ENCODE peak calls at places on chromosome 1, in seven cellular contexts. X is colonic mucosa, Q is upper lobe of right lung, C is heart right ventricle, P is body of pancreas, K is OCI-LY7, W is astrocyte. G is an unnamed sample.

GRCh38 chr1:92444351-92444750 is 42.4 kb downstream of the GFI1 start:
- DNase-seq in W (peak), Q (no peak), C (no peak), X (no peak), K (no peak), P (no peak), G (no peak)

GRCh38 chr1:59570524-59570923 is 244.2 kb upstream of the HOOK1 start:
- DNase-seq in P (no peak), K (peak), X (no peak), Q (no peak), C (no peak), W (peak), G (peak)

GRCh38 chr1:40901886-40902633 is 39.9 kb upstream of the CITED4 start:
- DNase-seq in K (no peak), P (no peak), X (no peak), W (peak), Q (peak), C (peak), G (peak)

GRCh38 chr1:30417001-30417700 is 306.2 kb downstream of the MATN1 start:
- DNase-seq in P (no peak), W (no peak), K (no peak), X (no peak), C (no peak), Q (peak), G (no peak)

GRCh38 chr1:119659628-119660027 is 11.6 kb upstream of the ZNF697 start:
- DNase-seq in W (no peak), C (no peak), P (peak), X (peak), Q (no peak), K (no peak), G (peak)

GRCh38 chr1:33155877-33156538 is 25.8 kb downstream of the TRIM62 start:
- DNase-seq in Q (no peak), P (no peak), W (no peak), K (no peak), X (peak), C (no peak), G (no peak)

GRCh38 chr1:65059930-65060538 is 88.0 kb upstream of the AK4 start:
- DNase-seq in P (no peak), K (peak), W (no peak), Q (no peak), C (no peak), X (no peak), G (no peak)

GRCh38 chr1:207964195-207964966 is 53.5 kb upstream of the CD34 start:
- DNase-seq in P (no peak), X (no peak), W (peak), Q (no peak), K (no peak), C (no peak), G (no peak)

GRCh38 chr1:243575070-243575469 is 275.0 kb downstream of the AKT3 start:
- DNase-seq in Q (no peak), P (no peak), X (no peak), W (peak), C (no peak), K (no peak), G (no peak)

GRCh38 chr1:213231795-213232231 is 180.8 kb downstream of the RPS6KC1 start:
- DNase-seq in P (no peak), K (no peak), Q (no peak), C (no peak), W (peak), X (no peak), G (no peak)

GRCh38 chr1:194654956-194655355 is 1468.5 kb upstream of the B3GALT2 start:
- DNase-seq in C (no peak), X (no peak), K (no peak), P (no peak), W (no peak), Q (no peak), G (no peak)

GRCh38 chr1:24178404-24178803 is 8.7 kb downstream of the IFNLR1 start:
- DNase-seq in W (no peak), Q (no peak), X (no peak), K (no peak), C (no peak), P (no peak), G (no peak)

GRCh38 chr1:175933801-175934200 is 190.4 kb upstream of the TNR start:
- DNase-seq in C (no peak), P (no peak), K (no peak), X (no peak), W (no peak), Q (no peak), G (no peak)

GRCh38 chr1:228870041-228870713 is 134.9 kb downstream of the RHOU start:
- DNase-seq in C (no peak), Q (no peak), K (no peak), W (no peak), X (peak), P (no peak), G (no peak)

GRCh38 chr1:183910780-183911179 is 105.9 kb downstream of the RGL1 start:
- DNase-seq in X (no peak), C (no peak), K (no peak), Q (no peak), W (no peak), P (no peak), G (no peak)

GRCh38 chr1:243982451-243983018 is 68.5 kb upstream of the ZBTB18 start:
- DNase-seq in X (no peak), P (no peak), W (no peak), K (no peak), C (no peak), Q (no peak), G (no peak)

GRCh38 chr1:7233646-7234470 is 448.6 kb downstream of the CAMTA1 start:
- DNase-seq in Q (no peak), X (peak), K (no peak), W (no peak), P (no peak), C (no peak), G (no peak)

GRCh38 chr1:87146538-87146937 is 182.1 kb upstream of the LMO4 start:
- DNase-seq in P (no peak), X (no peak), Q (no peak), K (no peak), C (no peak), W (no peak), G (no peak)

GRCh38 chr1:10772711-10773110 is 23.7 kb downstream of the CASZ1 start:
- DNase-seq in C (no peak), Q (no peak), P (no peak), W (no peak), K (no peak), X (no peak), G (no peak)

GRCh38 chr1:90413519-90413918 is 303.6 kb downstream of the BARHL2 start:
- DNase-seq in Q (no peak), C (no peak), X (no peak), W (no peak), P (no peak), K (no peak), G (no peak)

GRCh38 chr1:155086182-155086741 is 7.6 kb downstream of the EFNA3 start:
- DNase-seq in W (no peak), X (peak), Q (peak), P (peak), C (peak), K (peak), G (peak)

GRCh38 chr1:37691497-37692077 is 729 bp upstream of the CDCA8 start:
- DNase-seq in W (peak), Q (peak), C (peak), P (peak), X (peak), K (peak), G (peak)

GRCh38 chr1:175784826-175785225 is 41.4 kb upstream of the TNR start:
- DNase-seq in P (no peak), K (no peak), C (no peak), Q (no peak), W (no peak), X (no peak), G (no peak)

GRCh38 chr1:72064301-72064700 is 218.0 kb downstream of the NEGR1 start:
- DNase-seq in W (no peak), K (no peak), X (no peak), Q (no peak), C (no peak), P (no peak), G (no peak)

GRCh38 chr1:38336961-38337360 is 290.4 kb upstream of the POU3F1 start:
- DNase-seq in K (no peak), C (no peak), W (no peak), P (no peak), X (no peak), Q (no peak), G (no peak)

GRCh38 chr1:172960454-172961208 is 90.1 kb downstream of the TNFSF18 start:
- DNase-seq in X (peak), C (no peak), K (no peak), Q (no peak), P (peak), W (peak), G (no peak)

GRCh38 chr1:22428672-22429071 is 23.0 kb upstream of the ZBTB40 start:
- DNase-seq in W (peak), C (no peak), P (no peak), X (peak), Q (no peak), K (peak), G (peak)

GRCh38 chr1:103945774-103946173 is 196.1 kb downstream of the AMY1C start:
- DNase-seq in Q (no peak), K (no peak), C (no peak), X (no peak), P (no peak), W (no peak), G (no peak)

GRCh38 chr1:164592634-164593033 is 33.6 kb downstream of the PBX1 start:
- DNase-seq in Q (no peak), W (no peak), K (no peak), C (no peak), P (no peak), X (no peak), G (no peak)

GRCh38 chr1:205128050-205128449 is 6.3 kb upstream of the RBBP5 start:
- DNase-seq in W (no peak), X (no peak), Q (no peak), C (no peak), K (no peak), P (no peak), G (no peak)

GRCh38 chr1:92792340-92792782 is 7.5 kb upstream of the EVI5 start:
- DNase-seq in P (no peak), K (no peak), C (no peak), Q (no peak), X (no peak), W (no peak), G (no peak)

GRCh38 chr1:94636625-94637024 is 95.1 kb upstream of the F3 start:
- DNase-seq in X (no peak), Q (no peak), P (no peak), C (no peak), K (no peak), W (peak), G (no peak)

GRCh38 chr1:210373878-210374599 is 45.3 kb downstream of the HHAT start:
- DNase-seq in P (peak), C (no peak), W (peak), K (peak), X (peak), Q (no peak), G (peak)

GRCh38 chr1:209895709-209896108 is 42.3 kb upstream of the SYT14 start:
- DNase-seq in Q (no peak), P (no peak), X (no peak), K (no peak), W (peak), C (no peak), G (no peak)

GRCh38 chr1:230220478-230220877 is 153.4 kb downstream of the GALNT2 start:
- DNase-seq in Q (no peak), P (no peak), W (no peak), X (no peak), C (no peak), K (no peak), G (no peak)

GRCh38 chr1:2415801-2416208 is 3.4 kb upstream of the PEX10 start:
- DNase-seq in C (peak), Q (no peak), W (no peak), K (peak), X (peak), P (no peak), G (no peak)

GRCh38 chr1:182114627-182115023 is 53.1 kb upstream of the ZNF648 start:
- DNase-seq in K (no peak), Q (no peak), X (no peak), P (no peak), W (no peak), C (no peak), G (no peak)

GRCh38 chr1:1567152-1567830 is 7.4 kb downstream of the SSU72 start:
- DNase-seq in Q (no peak), P (no peak), K (no peak), C (no peak), X (no peak), W (peak), G (no peak)

GRCh38 chr1:101438359-101438758 is 201.5 kb downstream of the S1PR1 start:
- DNase-seq in P (no peak), C (no peak), K (peak), X (no peak), Q (no peak), W (no peak), G (peak)
- TF ChIP-seq CTCF in P (no peak), C (no peak), K (peak), X (no peak), Q (no peak), W (peak), G (no peak)

GRCh38 chr1:111735321-111735720 is 3.9 kb downstream of the INKA2 start:
- DNase-seq in X (no peak), K (no peak), Q (no peak), C (no peak), W (no peak), P (no peak), G (no peak)

GRCh38 chr1:111738133-111738435 is 1.1 kb downstream of the INKA2 start:
- DNase-seq in X (no peak), K (no peak), W (no peak), C (no peak), Q (no peak), P (no peak), G (no peak)

GRCh38 chr1:111737216-111738132 is 1.7 kb downstream of the INKA2 start:
- DNase-seq in K (peak), C (no peak), X (no peak), W (no peak), P (no peak), Q (no peak), G (no peak)

GRCh38 chr1:111735858-111736544 is 3.2 kb downstream of the INKA2 start:
- DNase-seq in P (no peak), Q (no peak), W (no peak), X (no peak), C (no peak), K (no peak), G (no peak)

DNA sequence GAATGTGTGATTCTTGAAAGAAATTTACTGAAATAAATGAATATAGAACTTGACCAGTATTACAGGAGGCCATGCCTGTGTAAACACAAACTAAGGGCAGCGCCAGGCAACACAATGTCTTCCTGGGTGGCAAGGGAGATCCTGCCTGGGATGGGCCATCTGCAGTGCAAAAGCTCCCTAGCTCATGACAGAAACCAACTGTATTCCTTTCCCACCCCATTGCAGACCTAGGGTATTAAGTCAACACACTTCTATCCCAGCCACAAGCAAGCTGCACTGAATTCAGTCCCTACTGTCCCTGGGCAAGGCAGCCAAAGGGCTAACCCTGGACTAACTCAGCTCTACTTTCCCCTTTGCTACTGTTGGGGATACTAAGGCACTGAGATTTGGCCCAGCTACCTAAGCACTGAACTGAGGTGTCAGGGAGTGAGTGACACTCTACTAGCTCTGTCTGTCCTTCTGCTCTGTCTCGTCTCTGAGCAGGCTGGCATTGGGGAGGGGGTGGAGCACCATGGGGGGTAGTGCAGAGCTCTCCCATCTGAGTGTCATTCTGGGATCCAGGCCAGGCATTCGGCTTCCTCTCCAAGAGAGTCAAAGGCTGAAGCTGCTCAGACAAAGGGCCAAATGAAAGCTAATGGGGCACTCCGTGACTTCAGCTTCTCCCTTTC is 2.5 kb downstream of the INKA2 start:
- DNase-seq in K (no peak), P (no peak), Q (no peak), W (no peak), X (no peak), C (peak), G (peak)
- H3K4me3 ChIP-seq in K (no peak), P (no peak), Q (no peak), W (no peak), X (no peak), C (peak), G (no peak)

DNA sequence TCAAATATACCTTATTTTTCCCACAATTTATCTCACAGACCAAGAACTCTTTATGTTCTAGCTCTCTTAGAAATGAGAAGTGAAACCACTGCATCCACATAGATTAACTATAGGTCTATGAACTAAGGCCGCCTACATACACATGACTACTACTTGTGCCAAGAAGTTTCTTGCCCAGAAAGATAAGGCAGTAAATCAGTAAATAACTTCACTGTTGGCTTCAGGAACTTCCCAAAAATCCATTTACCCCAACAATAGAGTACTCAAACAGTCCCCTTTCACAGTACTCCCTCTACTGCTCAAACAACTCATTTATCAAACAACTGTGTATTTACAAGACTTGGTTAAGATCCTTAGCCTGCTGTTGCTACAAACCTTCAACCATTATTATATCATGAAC is 96.5 kb downstream of the NME7 start:
- DNase-seq in X (no peak), K (peak), P (no peak), C (no peak), Q (no peak), W (no peak), G (no peak)
- TF ChIP-seq CTCF in X (no peak), K (no peak), P (peak), C (no peak), Q (peak), W (no peak), G (peak)

DNA sequence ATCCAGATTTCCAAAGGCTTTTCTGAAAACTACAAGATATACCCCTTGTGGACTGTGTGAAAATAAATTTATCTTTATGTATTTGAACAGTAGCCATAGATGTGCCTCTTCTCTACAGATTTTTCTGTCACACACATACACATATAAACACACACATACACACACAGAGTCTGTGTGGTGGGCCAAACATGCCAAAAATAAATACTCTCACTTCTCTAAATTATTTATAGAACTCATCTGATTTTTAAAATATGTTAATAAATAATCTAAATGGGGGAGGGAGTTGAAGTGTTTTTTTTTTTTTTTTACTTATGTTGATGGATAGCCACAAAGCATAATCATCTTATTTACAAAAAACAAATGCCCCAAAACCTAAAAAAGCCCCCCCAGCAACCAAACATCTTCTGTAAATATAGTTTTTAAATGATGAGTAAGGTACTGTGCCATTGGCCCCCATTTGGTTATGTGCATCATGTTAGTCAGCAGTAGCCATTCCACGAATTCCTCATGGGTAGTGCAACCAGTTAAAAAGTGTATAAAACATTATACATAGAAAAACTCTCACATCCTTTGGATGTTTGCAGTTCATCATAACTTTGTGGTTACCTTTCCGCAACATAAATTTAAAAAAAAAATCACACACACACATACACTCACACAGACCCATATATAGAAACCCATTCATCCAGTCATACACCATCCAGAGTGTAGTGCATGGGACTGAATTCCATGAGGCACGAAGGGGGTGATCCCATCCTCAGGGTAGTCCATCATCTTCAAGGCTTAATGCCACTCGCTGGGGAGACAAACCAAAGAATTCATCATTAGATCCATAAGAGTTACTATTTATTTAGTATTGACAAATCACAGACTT is 8.2 kb upstream of the MAGOH start:
- DNase-seq in W (peak), X (no peak), C (no peak), P (no peak), K (peak), Q (no peak), G (no peak)
- H3K4me3 ChIP-seq in W (no peak), X (no peak), C (no peak), P (no peak), K (no peak), Q (no peak), G (no peak)

GRCh38 chr1:149942207-149942606 is 5.5 kb upstream of the MTMR11 start:
- DNase-seq in K (no peak), Q (no peak), X (no peak), P (no peak), C (no peak), W (no peak), G (no peak)
- TF ChIP-seq CTCF in K (peak), Q (peak), X (peak), P (peak), C (no peak), W (no peak), G (no peak)

GRCh38 chr1:13892141-13892670 is 192.2 kb downstream of the PRDM2 start:
- DNase-seq in P (no peak), W (no peak), C (no peak), X (no peak), Q (no peak), K (no peak), G (no peak)
- H3K4me3 ChIP-seq in P (no peak), W (no peak), C (peak), X (peak), Q (peak), K (no peak), G (peak)

GRCh38 chr1:25744140-25744581 is 55.8 kb upstream of the SELENON start:
- DNase-seq in K (no peak), X (peak), P (peak), C (peak), W (peak), Q (peak), G (peak)
- TF ChIP-seq CTCF in K (no peak), X (peak), P (peak), C (peak), W (peak), Q (peak), G (peak)

G was measured in testis.